ENCODE peak calls at places on chromosomes 5 and 9, in nine cellular contexts. Q, J, G, D, E, T, I, Y and L are unnamed samples.

GRCh38 chr9:16825971-16826370 is 44.5 kb downstream of the BNC2 start:
- DNase-seq in Q (no peak), J (no peak), G (peak; percentile 87), D (no peak), E (no peak), T (no peak), I (no peak), Y (no peak), L (peak; percentile 54)

GRCh38 chr5:89117131-89117644 is 234.2 kb upstream of the MEF2C start:
- DNase-seq in Q (no peak), J (peak; percentile 85), G (no peak), D (no peak), E (no peak), T (no peak), I (no peak), Y (no peak), L (peak; percentile 6)

GRCh38 chr9:110714314-110714713 is 45.7 kb downstream of the MUSK start:
- DNase-seq in Q (no peak), J (peak; percentile 13), G (no peak), D (no peak), E (no peak), T (no peak), I (no peak), Y (no peak), L (no peak)

GRCh38 chr5:10577371-10578291 is 13.8 kb downstream of the ANKRD33B start:
- DNase-seq in Q (no peak), J (peak; percentile 52), G (peak; percentile 62), D (no peak), E (no peak), T (no peak), I (no peak), Y (no peak), L (peak; percentile 50)

GRCh38 chr5:154779105-154779504 is 23.9 kb downstream of the LARP1 start:
- DNase-seq in Q (no peak), J (peak; percentile 91), G (peak; percentile 84), D (no peak), E (no peak), T (no peak), I (no peak), Y (peak; percentile 41), L (peak; percentile 67)

GRCh38 chr5:113693205-113693553 is 179.7 kb downstream of the YTHDC2 start:
- DNase-seq in Q (no peak), J (no peak), G (no peak), D (no peak), E (no peak), T (no peak), I (no peak), Y (no peak), L (no peak)

GRCh38 chr5:98364549-98364948 is 408.9 kb upstream of the RGMB start:
- DNase-seq in Q (no peak), J (no peak), G (no peak), D (no peak), E (no peak), T (no peak), I (no peak), Y (no peak), L (no peak)

GRCh38 chr5:106454651-106455415 is 1215.9 kb downstream of the EFNA5 start:
- DNase-seq in Q (no peak), J (peak; percentile 80), G (peak; percentile 1), D (no peak), E (no peak), T (no peak), I (peak; percentile 9), Y (peak; percentile 32), L (no peak)

GRCh38 chr5:110536120-110537115 is 190.1 kb downstream of the TMEM232 start:
- DNase-seq in Q (no peak), J (no peak), G (peak; percentile 48), D (no peak), E (no peak), T (no peak), I (no peak), Y (no peak), L (peak; percentile 33)

GRCh38 chr5:5494489-5495402 is 72.3 kb downstream of the ICE1 start:
- DNase-seq in Q (peak; percentile 81), J (peak; percentile 15), G (peak; percentile 33), D (peak; percentile 90), E (peak; percentile 63), T (no peak), I (no peak), Y (peak; percentile 57), L (peak; percentile 85)

GRCh38 chr9:14179449-14179848 is 134.5 kb downstream of the NFIB start:
- DNase-seq in Q (no peak), J (no peak), G (no peak), D (no peak), E (no peak), T (no peak), I (no peak), Y (no peak), L (no peak)

GRCh38 chr5:171858303-171858702 is 72.7 kb downstream of the SMIM23 start:
- DNase-seq in Q (no peak), J (no peak), G (no peak), D (no peak), E (no peak), T (no peak), I (no peak), Y (peak; percentile 48), L (no peak)

GRCh38 chr9:126157826-126158431 is 168.7 kb upstream of the MVB12B start:
- DNase-seq in Q (no peak), J (no peak), G (no peak), D (no peak), E (no peak), T (no peak), I (no peak), Y (no peak), L (peak; percentile 1)

GRCh38 chr5:175216991-175217390 is 227.0 kb downstream of the DRD1 start:
- DNase-seq in Q (no peak), J (no peak), G (peak; percentile 78), D (no peak), E (no peak), T (no peak), I (no peak), Y (no peak), L (no peak)

GRCh38 chr9:87713278-87713989 is 12.5 kb upstream of the CTSL start:
- DNase-seq in Q (no peak), J (peak; percentile 98), G (peak; percentile 99), D (peak; percentile 24), E (peak; percentile 32), T (peak; percentile 60), I (no peak), Y (peak; percentile 77), L (peak; percentile 89)

GRCh38 chr5:151678713-151679112 is 8.0 kb downstream of the SPARC start:
- DNase-seq in Q (no peak), J (no peak), G (no peak), D (no peak), E (no peak), T (no peak), I (no peak), Y (no peak), L (no peak)

GRCh38 chr9:3299872-3300271 is 225.9 kb downstream of the RFX3 start:
- DNase-seq in Q (no peak), J (no peak), G (no peak), D (no peak), E (no peak), T (no peak), I (no peak), Y (peak; percentile 77), L (no peak)

GRCh38 chr5:2261002-2261703 is 378.4 kb upstream of the IRX4 start:
- DNase-seq in Q (no peak), J (no peak), G (no peak), D (no peak), E (no peak), T (no peak), I (no peak), Y (no peak), L (no peak)

GRCh38 chr9:99023831-99024230 is 80.1 kb downstream of the COL15A1 start:
- DNase-seq in Q (no peak), J (peak; percentile 70), G (peak; percentile 64), D (no peak), E (no peak), T (no peak), I (peak; percentile 56), Y (peak; percentile 72), L (no peak)

GRCh38 chr5:135153661-135154060 is 119.6 kb upstream of the PITX1 start:
- DNase-seq in Q (no peak), J (no peak), G (no peak), D (no peak), E (no peak), T (no peak), I (no peak), Y (no peak), L (no peak)

GRCh38 chr5:173963867-173964429 is 25.0 kb upstream of the C5orf47 start:
- DNase-seq in Q (no peak), J (no peak), G (peak; percentile 18), D (no peak), E (no peak), T (no peak), I (no peak), Y (no peak), L (no peak)

GRCh38 chr5:38673671-38674071 is 117.2 kb upstream of the LIFR start:
- DNase-seq in Q (no peak), J (peak; percentile 48), G (no peak), D (no peak), E (no peak), T (no peak), I (no peak), Y (no peak), L (no peak)

GRCh38 chr9:123322771-123323481 is 33.1 kb upstream of the CRB2 start:
- DNase-seq in Q (peak; percentile 57), J (no peak), G (no peak), D (no peak), E (peak; percentile 38), T (no peak), I (no peak), Y (peak; percentile 78), L (no peak)

GRCh38 chr5:176788931-176789872 is 21.2 kb upstream of the UNC5A start:
- DNase-seq in Q (no peak), J (no peak), G (no peak), D (peak; percentile 21), E (no peak), T (no peak), I (no peak), Y (no peak), L (no peak)

GRCh38 chr9:112037281-112038016 is 137.6 kb downstream of the SUSD1 start:
- DNase-seq in Q (peak; percentile 70), J (peak; percentile 54), G (peak; percentile 99), D (no peak), E (peak; percentile 41), T (no peak), I (no peak), Y (peak; percentile 76), L (peak; percentile 51)